ENCODE peak calls at places on chromosomes 7 and 10, in nine cellular contexts. Y is tibial nerve, I is left ventricle myocardium inferior, H is heart left ventricle, B is fibroblast of pulmonary artery, M is A549, J is astrocyte of the spinal cord, V is K562, T is cardiac muscle cell. R is an unnamed sample.

GRCh38 chr10:34906021-34906965 is 91.2 kb upstream of the PARD3 start:
- DNase-seq in M (no peak), H (no peak), I (no peak), T (peak; percentile 42), Y (peak; percentile 41), J (peak; percentile 75), B (no peak), V (peak; percentile 16), R (no peak)

GRCh38 chr7:90645784-90646183 is 49.7 kb downstream of the CDK14 start:
- DNase-seq in H (no peak), Y (no peak), J (no peak), T (no peak), M (no peak), B (peak; percentile 44), I (no peak), V (no peak), R (no peak)

GRCh38 chr10:91864099-91864498 is 45.2 kb downstream of the FGFBP3 start:
- DNase-seq in J (no peak), T (no peak), H (no peak), Y (no peak), V (no peak), I (no peak), M (peak; percentile 6), B (no peak), R (no peak)

GRCh38 chr10:28533315-28533564 is 322 bp downstream of the WAC start:
- DNase-seq in T (no peak), I (no peak), M (no peak), V (no peak), J (no peak), Y (no peak), H (no peak), B (no peak), R (no peak)

GRCh38 chr7:51260516-51260915 is 56.1 kb downstream of the COBL start:
- DNase-seq in V (no peak), J (no peak), H (no peak), M (no peak), T (no peak), I (no peak), B (no peak), Y (no peak), R (no peak)

GRCh38 chr7:142089035-142089434 is 22.5 kb upstream of the MGAM2 start:
- DNase-seq in V (no peak), T (no peak), I (no peak), Y (no peak), J (no peak), B (no peak), H (no peak), M (peak; percentile 20), R (no peak)

GRCh38 chr10:49512121-49512809 is 26.7 kb downstream of the ERCC6 start:
- DNase-seq in Y (no peak), B (peak; percentile 58), H (no peak), M (peak; percentile 48), V (peak; percentile 51), T (peak; percentile 47), J (peak; percentile 47), I (no peak), R (no peak)

GRCh38 chr7:80826520-80827237 is 92.2 kb downstream of the SEMA3C start:
- DNase-seq in V (no peak), M (peak; percentile 27), Y (no peak), J (peak; percentile 86), T (no peak), B (peak; percentile 55), H (no peak), I (no peak), R (peak; percentile 72)

GRCh38 chr7:7830122-7830878 is 111.9 kb upstream of the RPA3 start:
- DNase-seq in T (peak; percentile 5), V (no peak), H (no peak), J (peak; percentile 5), M (no peak), B (no peak), Y (no peak), I (no peak), R (no peak)

GRCh38 chr7:99707096-99707495 is 27.3 kb upstream of the CYP3A5 start:
- DNase-seq in H (no peak), Y (no peak), M (no peak), I (no peak), B (peak; percentile 24), T (no peak), V (no peak), J (peak; percentile 37), R (peak; percentile 56)

GRCh38 chr7:150631084-150631824 is 931 bp downstream of the GIMAP6 start:
- DNase-seq in J (no peak), H (peak; percentile 51), Y (no peak), I (peak; percentile 48), M (no peak), V (no peak), B (no peak), T (no peak), R (no peak)

GRCh38 chr7:97187067-97187466 is 69.6 kb downstream of the SDHAF3 start:
- DNase-seq in J (peak; percentile 30), I (no peak), Y (no peak), V (peak; percentile 43), H (no peak), B (peak; percentile 32), T (no peak), M (no peak), R (peak; percentile 24)

GRCh38 chr10:63917363-63917762 is 396.2 kb downstream of the REEP3 start:
- DNase-seq in I (no peak), J (no peak), V (no peak), M (no peak), B (no peak), T (no peak), Y (no peak), H (no peak), R (no peak)

GRCh38 chr10:99667108-99667751 is 7.9 kb downstream of the ENTPD7 start:
- DNase-seq in B (peak; percentile 45), H (no peak), V (peak; percentile 54), J (peak; percentile 77), I (no peak), Y (no peak), M (peak; percentile 49), T (no peak), R (peak; percentile 83)

GRCh38 chr10:53664620-53665019 is 892.0 kb upstream of the MBL2 start:
- DNase-seq in T (peak; percentile 23), J (peak; percentile 0), B (no peak), V (no peak), M (no peak), H (no peak), Y (peak; percentile 9), I (no peak), R (no peak)

GRCh38 chr10:24579448-24579847 is 144.2 kb downstream of the ARHGAP21 start:
- DNase-seq in V (no peak), B (no peak), T (no peak), I (no peak), J (no peak), Y (no peak), H (no peak), M (no peak), R (no peak)

GRCh38 chr7:156578978-156579430 is 61.6 kb upstream of the RNF32 start:
- DNase-seq in I (no peak), B (no peak), V (no peak), T (no peak), Y (no peak), H (no peak), J (no peak), M (no peak), R (no peak)

GRCh38 chr10:129766611-129767550 is 197.2 kb downstream of the EBF3 start:
- DNase-seq in T (no peak), H (peak; percentile 12), I (no peak), B (no peak), M (no peak), Y (no peak), V (no peak), J (no peak), R (no peak)

GRCh38 chr10:89959433-89960110 is 258.2 kb downstream of the KIF20B start:
- DNase-seq in J (no peak), T (no peak), H (no peak), V (no peak), I (no peak), B (no peak), Y (no peak), M (no peak), R (peak; percentile 16)

GRCh38 chr10:79184141-79184625 is 115.4 kb downstream of the ZMIZ1 start:
- DNase-seq in V (no peak), H (no peak), B (peak; percentile 74), Y (no peak), J (peak; percentile 63), T (no peak), I (no peak), M (peak; percentile 83), R (peak; percentile 83)

GRCh38 chr10:71285180-71285545 is 33.9 kb upstream of the SLC29A3 start:
- DNase-seq in H (peak; percentile 45), T (peak; percentile 61), J (no peak), B (peak; percentile 47), Y (peak; percentile 23), I (no peak), V (peak; percentile 69), M (peak; percentile 39), R (peak; percentile 71)

GRCh38 chr7:109545686-109546085 is 976.0 kb downstream of the DNAJB9 start:
- DNase-seq in T (peak; percentile 15), Y (no peak), B (no peak), M (no peak), H (no peak), I (no peak), V (no peak), J (no peak), R (no peak)

GRCh38 chr10:111990734-111991133 is 192.8 kb downstream of the GPAM start:
- DNase-seq in V (no peak), M (no peak), B (no peak), I (no peak), H (no peak), J (no peak), Y (no peak), T (no peak), R (no peak)
- TF ChIP-seq CTCF in V (no peak), M (no peak), B (no peak), I (peak; percentile 13), H (no peak), J (no peak), Y (no peak), T (no peak), R (no peak)

GRCh38 chr7:15580604-15581351 is 19.0 kb upstream of the AGMO start:
- DNase-seq in J (no peak), B (no peak), H (no peak), I (no peak), Y (no peak), V (no peak), M (no peak), T (no peak), R (no peak)
- H3K4me3 ChIP-seq in J (no peak overlapping the region), B (no peak overlapping the region), H (no peak overlapping the region), I (no peak overlapping the region), Y (no peak overlapping the region), V (no peak overlapping the region), M (no peak overlapping the region), T (no peak overlapping the region), R (no peak overlapping the region)

DNA sequence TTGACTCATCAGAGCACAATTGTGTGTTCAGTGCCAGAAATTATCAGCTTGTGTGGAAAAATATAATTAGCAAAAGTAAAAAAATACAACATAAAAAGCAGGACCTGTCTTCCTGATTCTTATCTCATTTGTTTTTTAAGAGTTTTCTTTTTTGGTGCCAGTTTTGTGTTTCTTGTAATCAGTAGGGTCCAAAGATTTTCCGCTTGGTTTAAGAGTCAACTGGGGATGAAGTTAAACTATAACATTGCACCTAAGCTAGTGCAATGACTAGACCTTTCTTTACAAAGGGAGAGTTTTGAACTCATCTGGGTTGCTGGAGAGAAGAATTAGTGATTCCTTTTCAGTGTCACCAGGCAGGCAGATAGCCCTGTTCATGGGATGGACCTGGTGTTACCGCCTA is 113.4 kb downstream of the PLPP4 start:
- DNase-seq in I (no peak), H (no peak), B (no peak), J (no peak), M (no peak), T (no peak), Y (no peak), V (no peak), R (no peak)
- TF ChIP-seq CTCF in I (no peak), H (no peak), B (no peak), J (no peak), M (no peak), T (no peak), Y (no peak), V (no peak), R (no peak)

GRCh38 chr10:110269641-110270318 is 34.9 kb downstream of the SMNDC1 start:
- DNase-seq in M (no peak), V (no peak), I (no peak), J (peak; percentile 63), Y (peak; percentile 44), H (peak; percentile 23), B (peak; percentile 56), T (peak; percentile 42), R (no peak)
- H3K4me3 ChIP-seq in M (no peak overlapping the region), V (no peak overlapping the region), I (peak overlapping the region; percentile 55), J (no peak overlapping the region), Y (peak overlapping the region; percentile 30), H (peak overlapping the region; percentile 36), B (peak overlapping the region; percentile 21), T (no peak overlapping the region), R (no peak overlapping the region)